ENCODE peak calls at places on chromosomes 6 and 20, in five cellular contexts. E is head of caudate nucleus, N is uterus, F is AG08396, M is SJSA1. C is an unnamed sample.

GRCh38 chr6:166477647-166478365 is 95.1 kb upstream of the MPC1 start:
- DNase-seq in N (no peak), M (no peak), F (no peak), E (no peak), C (peak; percentile 44)

GRCh38 chr20:59031326-59032022 is 661 bp downstream of the ATP5F1E start:
- DNase-seq in F (no peak), N (no peak), E (no peak), M (peak; percentile 21), C (no peak)

GRCh38 chr6:21949211-21949801 is 347.5 kb downstream of the PRL start:
- DNase-seq in M (no peak), E (no peak), N (no peak), F (no peak), C (no peak)

GRCh38 chr6:18161437-18161836 is 6.2 kb downstream of the KDM1B start:
- DNase-seq in E (no peak), F (no peak), N (no peak), M (no peak), C (no peak)

GRCh38 chr20:39778847-39779641 is 816.9 kb downstream of the DHX35 start:
- DNase-seq in F (no peak), E (no peak), M (no peak), N (no peak), C (no peak)

GRCh38 chr6:137094411-137095008 is 49.7 kb upstream of the IL20RA start:
- DNase-seq in F (peak; percentile 35), E (peak; percentile 66), M (peak; percentile 56), N (peak; percentile 72), C (peak; percentile 50)

GRCh38 chr6:151275566-151275965 is 35.8 kb downstream of the AKAP12 start:
- DNase-seq in N (no peak), E (no peak), F (no peak), M (no peak), C (no peak)

GRCh38 chr6:43113431-43114260 is 37.5 kb downstream of the PTK7 start:
- DNase-seq in F (no peak), M (no peak), E (no peak), N (peak; percentile 59), C (no peak)

GRCh38 chr20:57757767-57758166 is 48.0 kb upstream of the PMEPA1 start:
- DNase-seq in M (no peak), F (no peak), N (no peak), E (no peak), C (no peak)

GRCh38 chr20:22446613-22447447 is 137.5 kb downstream of the FOXA2 start:
- DNase-seq in N (no peak), M (peak; percentile 47), E (no peak), F (no peak), C (no peak)

GRCh38 chr6:160275511-160276003 is 16.9 kb upstream of the SLC22A2 start:
- DNase-seq in N (no peak), M (no peak), E (no peak), F (no peak), C (no peak)

GRCh38 chr20:32737371-32738223 is 5.7 kb downstream of the COMMD7 start:
- DNase-seq in N (no peak), M (peak; percentile 45), E (no peak), F (peak; percentile 56), C (peak; percentile 81)

GRCh38 chr6:15327271-15327670 is 81.4 kb downstream of the JARID2 start:
- DNase-seq in M (peak; percentile 20), E (peak; percentile 43), N (no peak), F (no peak), C (no peak)

GRCh38 chr6:20943036-20943627 is 408.9 kb downstream of the CDKAL1 start:
- DNase-seq in M (no peak), E (no peak), N (no peak), F (no peak), C (no peak)

GRCh38 chr6:33840064-33840926 is 36.5 kb upstream of the MLN start:
- DNase-seq in E (no peak), F (peak; percentile 90), M (peak; percentile 93), N (peak; percentile 46), C (peak; percentile 98)

GRCh38 chr20:63238491-63239126 is 2.9 kb downstream of the BIRC7 start:
- DNase-seq in F (no peak), E (no peak), N (no peak), M (no peak), C (peak; percentile 70)

GRCh38 chr6:109069746-109070145 is 24.9 kb downstream of the SESN1 start:
- DNase-seq in M (no peak), N (no peak), F (no peak), E (no peak), C (no peak)

GRCh38 chr6:169635345-169635744 is 66.5 kb downstream of the WDR27 start:
- DNase-seq in M (no peak), E (no peak), F (no peak), N (no peak), C (no peak)

GRCh38 chr6:93341900-93342613 is 77.3 kb downstream of the EPHA7 start:
- DNase-seq in E (no peak), F (no peak), N (no peak), M (no peak), C (no peak)

GRCh38 chr20:51574248-51575033 is 31.9 kb upstream of the NFATC2 start:
- DNase-seq in M (no peak), E (no peak), F (no peak), N (no peak), C (no peak)

GRCh38 chr6:166710084-166710483 is 83.0 kb upstream of the RPS6KA2 start:
- DNase-seq in N (no peak), E (no peak), F (no peak), M (no peak), C (peak; percentile 94)

GRCh38 chr6:19880066-19880465 is 42.9 kb downstream of the ID4 start:
- DNase-seq in E (no peak), F (no peak), N (no peak), M (no peak), C (no peak)

GRCh38 chr6:125153541-125154183 is at the start of gene TPD52L1:
- DNase-seq in F (peak; percentile 81), N (peak; percentile 55), M (peak; percentile 63), E (peak; percentile 78), C (peak; percentile 93)

GRCh38 chr6:66896415-66896814 is 1189.4 kb upstream of the EYS start:
- DNase-seq in M (no peak), N (no peak), E (no peak), F (no peak), C (no peak)

GRCh38 chr6:90039911-90040310 is 145.6 kb downstream of the GJA10 start:
- DNase-seq in E (no peak), M (peak; percentile 78), N (no peak), F (no peak), C (no peak)

GRCh38 chr20:5841492-5841891 is 91.3 kb downstream of the SHLD1 start:
- DNase-seq in E (no peak), N (no peak), F (no peak), M (no peak), C (no peak)

GRCh38 chr6:113633638-113634037 is 223.5 kb upstream of the MARCKS start:
- DNase-seq in N (no peak), M (no peak), E (no peak), F (no peak), C (no peak)

GRCh38 chr20:37886851-37887297 is 16.1 kb upstream of the VSTM2L start:
- DNase-seq in E (no peak), M (no peak), N (no peak), F (no peak), C (peak; percentile 89)

GRCh38 chr20:58690351-58690750 is 2.2 kb upstream of the NPEPL1 start:
- DNase-seq in F (no peak), E (no peak), N (no peak), M (no peak), C (peak; percentile 88)

GRCh38 chr6:34585512-34586045 is 29.4 kb upstream of the SPDEF start:
- DNase-seq in E (no peak), F (no peak), N (no peak), M (no peak), C (peak; percentile 67)